ENCODE peak calls at places on chromosomes 16 and 17, in five cellular contexts. U, C, Y, N and F are unnamed samples. For H3K4me1, the result is how much of the 10 kb centered on the place peaks cover.

GRCh38 chr17:49285716-49286115 is 55.1 kb upstream of the PHOSPHO1 start:
- DNase-seq in U (no peak), C (no peak), Y (no peak), N (peak), F (no peak)

GRCh38 chr16:52498640-52499039 is 48.3 kb downstream of the TOX3 start:
- DNase-seq in U (no peak), C (no peak), Y (no peak), N (no peak), F (no peak)

GRCh38 chr16:4116328-4117249 is at the start of gene ADCY9:
- DNase-seq in U (peak), C (peak), Y (peak), N (peak), F (peak)

GRCh38 chr16:48536600-48537200 is 73.3 kb downstream of the N4BP1 start:
- DNase-seq in U (peak), C (no peak), Y (no peak), N (no peak), F (no peak)

GRCh38 chr17:58357312-58358297 is 5.6 kb upstream of the SUPT4H1 start:
- DNase-seq in U (no peak), C (no peak), Y (no peak), N (no peak), F (no peak)

GRCh38 chr17:34781071-34781470 is 180.2 kb downstream of the CCT6B start:
- DNase-seq in U (no peak), C (no peak), Y (no peak), N (no peak), F (no peak)

GRCh38 chr17:57915980-57916757 is 39.0 kb downstream of the CUEDC1 start:
- DNase-seq in U (no peak), C (no peak), Y (no peak), N (peak), F (no peak)

GRCh38 chr16:5905935-5906334 is 808.3 kb upstream of the EEF2KMT start:
- DNase-seq in U (no peak), C (no peak), Y (no peak), N (no peak), F (no peak)

GRCh38 chr16:4679854-4680636 is 13.3 kb upstream of the NUDT16L1 start:
- DNase-seq in U (peak), C (no peak), Y (peak), N (peak), F (no peak)

GRCh38 chr16:53745126-53745525 is 41.2 kb downstream of the FTO start:
- DNase-seq in U (no peak), C (no peak), Y (no peak), N (no peak), F (no peak)

DNA sequence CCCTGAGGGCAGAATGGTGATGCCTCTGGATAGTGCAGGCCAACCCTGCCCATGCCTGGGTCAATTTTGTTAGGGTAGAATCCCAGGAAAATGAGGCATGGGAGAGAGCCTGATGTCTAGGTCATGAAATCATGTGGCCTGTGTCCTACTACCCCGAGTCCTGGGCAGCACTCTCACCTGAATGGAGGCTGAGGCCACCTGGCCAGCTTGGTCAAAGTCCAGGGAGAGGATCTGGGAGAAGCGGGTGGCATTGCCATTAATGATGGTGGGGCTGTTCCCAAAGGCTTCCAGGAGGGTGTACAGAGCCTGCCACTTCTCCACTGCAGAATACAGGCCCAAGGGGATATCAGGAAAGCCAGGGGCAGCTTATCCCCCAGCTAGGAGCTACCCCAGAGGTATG is 59.8 kb downstream of the MYO18A start:
- DNase-seq in U (no peak), C (no peak), Y (no peak), N (no peak), F (no peak)
- H3K4me1 ChIP-seq in U (under half), C (under half), Y (under half), N (under half), F (under half)

DNA sequence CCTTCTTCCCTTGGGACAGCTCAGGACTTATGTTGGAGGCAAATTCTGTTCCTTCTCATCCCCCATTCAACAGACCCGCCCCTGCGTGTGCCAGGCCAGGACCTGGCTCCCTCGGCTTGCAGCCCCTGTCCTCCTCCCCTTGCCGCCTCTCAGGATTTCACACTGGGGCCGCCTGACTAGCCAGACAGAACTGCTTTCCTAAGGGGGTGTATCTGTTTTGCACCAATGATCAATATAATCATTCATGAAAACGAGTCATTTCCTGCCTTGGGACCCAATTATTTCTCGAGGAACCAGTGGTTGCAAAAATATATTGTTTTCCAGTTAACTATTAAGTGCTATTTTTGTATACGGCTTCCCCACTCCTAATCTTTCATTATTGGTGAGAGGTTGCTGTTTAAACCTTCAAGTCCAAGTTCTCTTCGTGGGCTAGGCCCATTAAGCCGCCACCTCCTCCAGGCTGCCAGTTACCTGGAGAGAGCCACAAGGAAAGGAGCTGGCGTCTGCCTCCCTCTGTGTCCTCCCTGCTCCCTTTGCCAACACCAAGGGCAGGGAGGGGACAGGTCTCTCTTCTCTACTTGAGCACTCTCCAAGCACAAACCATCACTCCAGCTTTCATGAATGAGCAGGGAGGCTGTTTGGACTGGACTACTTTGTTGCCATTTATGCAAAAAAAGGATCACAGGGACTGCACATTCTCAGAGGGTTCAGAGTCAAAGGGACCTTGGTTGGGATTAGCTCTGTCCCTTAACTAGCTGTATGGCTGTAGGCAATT is 8.9 kb downstream of the DCAKD start:
- DNase-seq in U (no peak), C (no peak), Y (no peak), N (no peak), F (no peak)
- H3K4me3 ChIP-seq in U (no peak), C (no peak), Y (no peak), N (no peak), F (no peak)

DNA sequence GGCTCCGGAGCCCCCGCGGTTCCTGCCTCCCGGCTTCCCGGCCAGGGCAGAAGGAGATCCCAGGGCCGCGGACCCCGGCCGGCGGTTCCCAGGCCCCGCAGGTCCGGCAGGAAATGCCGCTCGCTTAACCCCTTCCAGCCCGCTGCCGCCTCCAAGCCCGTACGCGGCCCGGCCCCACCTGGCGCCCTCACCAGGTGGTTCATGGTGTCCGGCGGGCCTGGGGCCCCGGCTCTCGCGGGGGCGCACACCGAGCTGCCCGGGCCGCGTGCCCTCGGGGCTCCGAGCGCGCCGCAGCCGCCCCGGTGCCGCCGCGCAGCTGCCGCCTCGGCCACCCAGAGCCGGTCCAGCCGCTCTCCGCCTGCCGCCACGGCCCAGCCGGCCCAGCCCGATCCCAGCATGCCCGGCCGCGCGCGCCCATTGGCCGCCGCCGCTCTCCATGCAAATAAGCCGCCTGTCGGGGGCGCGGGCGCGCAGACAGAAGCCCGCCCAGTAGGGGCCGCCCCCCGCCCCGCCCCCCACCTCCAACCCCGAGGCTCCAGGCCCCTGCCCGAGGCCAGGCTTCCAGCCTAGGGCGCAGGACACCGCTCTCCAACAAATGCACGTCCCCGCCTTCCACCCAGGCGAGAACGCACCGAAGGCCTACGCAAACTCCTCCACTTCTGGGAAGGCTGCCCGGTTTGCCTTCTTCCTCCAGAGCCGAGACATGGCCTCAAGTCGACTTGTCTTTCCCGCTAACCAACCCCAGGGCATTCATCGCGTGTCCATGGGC is at the start of gene BCAR1:
- DNase-seq in U (peak), C (no peak), Y (peak), N (peak), F (no peak)
- H3K4me1 ChIP-seq in U (under half), C (under half), Y (under half), N (under half), F (under half)

GRCh38 chr16:19228575-19228974 is 57.0 kb upstream of the CLEC19A start:
- DNase-seq in U (no peak), C (no peak), Y (no peak), N (no peak), F (no peak)
- H3K4me3 ChIP-seq in U (no peak), C (no peak), Y (no peak), N (no peak), F (no peak)

DNA sequence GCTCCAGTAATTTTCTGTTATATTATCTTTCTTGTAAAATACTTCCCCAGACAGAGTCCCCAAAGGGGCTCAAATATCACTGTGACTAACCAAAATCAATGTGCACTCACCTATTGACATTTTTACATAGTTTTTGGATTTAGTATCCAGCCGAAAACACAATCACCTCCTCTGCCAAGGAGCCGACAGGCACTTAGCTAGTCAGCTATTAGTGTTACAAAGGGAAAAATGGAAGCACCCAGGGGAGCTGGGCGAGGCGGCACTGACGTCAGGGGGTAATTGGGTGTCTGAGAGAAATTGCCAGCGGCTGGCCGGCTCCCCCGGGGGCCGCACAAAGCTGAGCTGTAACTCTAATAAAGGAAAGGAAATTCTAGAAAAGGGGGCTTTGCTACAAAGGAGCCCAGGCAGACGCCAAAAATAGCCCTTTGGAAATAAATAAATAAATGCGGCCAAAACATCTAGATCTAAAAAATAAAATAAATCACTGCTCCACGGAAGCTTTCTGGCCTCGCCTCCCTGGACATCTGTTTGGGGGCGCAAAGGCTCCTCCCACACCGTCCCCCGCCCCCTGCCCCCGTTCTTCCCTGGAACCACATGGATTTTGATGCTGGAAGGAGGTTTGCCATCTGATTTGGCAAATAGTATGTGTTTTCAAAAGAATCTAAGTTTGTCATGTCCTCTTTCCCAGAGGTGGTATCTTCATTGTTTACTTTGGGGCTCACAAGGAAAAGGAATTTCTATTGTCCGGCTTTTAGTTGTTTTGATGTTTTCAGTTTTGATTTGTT is 156.8 kb downstream of the ZNF423 start:
- DNase-seq in U (peak), C (no peak), Y (no peak), N (peak), F (no peak)
- H3K4me1 ChIP-seq in U (under half), C (under half), Y (under half), N (half or more), F (under half)

GRCh38 chr17:47852113-47852949 is 1.4 kb upstream of the SP6 start:
- DNase-seq in U (no peak), C (no peak), Y (no peak), N (no peak), F (no peak)

GRCh38 chr17:47853616-47854015 is 2.7 kb upstream of the SP6 start:
- DNase-seq in U (no peak), C (no peak), Y (no peak), N (no peak), F (no peak)

GRCh38 chr17:47850373-47850691 is 631 bp downstream of the SP6 start:
- DNase-seq in U (no peak), C (no peak), Y (no peak), N (no peak), F (no peak)

GRCh38 chr17:47850692-47851573 is at the start of gene SP6:
- DNase-seq in U (peak), C (peak), Y (peak), N (peak), F (peak)

DNA sequence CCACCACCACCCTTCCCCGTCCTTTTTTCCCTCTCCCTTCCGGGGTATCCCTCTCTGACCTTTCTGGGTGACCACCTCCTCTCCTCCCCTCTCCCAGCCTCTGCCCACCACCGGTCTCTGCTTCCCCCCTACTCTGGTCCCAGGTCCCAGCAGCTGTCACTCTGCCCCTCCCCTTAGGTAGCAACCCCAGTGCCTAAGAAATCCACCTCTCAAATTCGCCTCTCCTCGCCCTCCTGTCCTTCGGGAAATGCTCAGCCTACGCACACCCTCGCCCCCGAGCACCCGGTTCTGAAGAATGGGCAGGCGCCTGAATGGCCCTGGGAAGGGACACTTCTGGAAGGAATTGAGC is 775 bp upstream of the SP6 start:
- DNase-seq in U (no peak), C (no peak), Y (no peak), N (peak), F (no peak)
- H3K4me3 ChIP-seq in U (no peak), C (no peak), Y (no peak), N (no peak), F (no peak)